ENCODE peak calls at places on chromosomes 5 and 9, in four cellular contexts. P, D, W and A are unnamed samples.

GRCh38 chr9:38382141-38382540 is 10.4 kb upstream of the ALDH1B1 start:
- DNase-seq in P (no peak), D (no peak), W (no peak), A (no peak)

GRCh38 chr9:96331236-96331947 is 29.4 kb upstream of the HSD17B3 start:
- DNase-seq in P (no peak), D (no peak), W (peak), A (no peak)

GRCh38 chr9:21081451-21081850 is 3.7 kb upstream of the IFNB1 start:
- DNase-seq in P (no peak), D (no peak), W (no peak), A (no peak)

GRCh38 chr5:141430332-141431113 is at the start of gene PCDHGA12:
- DNase-seq in P (peak), D (peak), W (peak), A (no peak)

GRCh38 chr5:76325876-76326491 is 77.1 kb upstream of the IQGAP2 start:
- DNase-seq in P (no peak), D (no peak), W (no peak), A (no peak)

GRCh38 chr5:14870347-14871083 is 1.1 kb downstream of the ANKH start:
- DNase-seq in P (no peak), D (no peak), W (no peak), A (no peak)

GRCh38 chr9:131804826-131805225 is 65.0 kb upstream of the RAPGEF1 start:
- DNase-seq in P (no peak), D (no peak), W (no peak), A (no peak)

GRCh38 chr9:136769710-136770191 is 5.4 kb upstream of the LCN15 start:
- DNase-seq in P (peak), D (no peak), W (no peak), A (peak)

GRCh38 chr9:109471994-109472393 is 26.1 kb downstream of the PTPN3 start:
- DNase-seq in P (no peak), D (no peak), W (no peak), A (no peak)

GRCh38 chr5:80926536-80926935 is 33.6 kb upstream of the RASGRF2 start:
- DNase-seq in P (no peak), D (no peak), W (no peak), A (no peak)

GRCh38 chr5:181185560-181185959 is 19.4 kb downstream of the TRIM7 start:
- DNase-seq in P (no peak), D (no peak), W (no peak), A (no peak)

GRCh38 chr5:131382407-131383395 is 118.8 kb downstream of the CDC42SE2 start:
- DNase-seq in P (peak), D (peak), W (peak), A (no peak)

GRCh38 chr5:121668635-121669034 is 183.0 kb upstream of the FTMT start:
- DNase-seq in P (no peak), D (no peak), W (no peak), A (no peak)

GRCh38 chr5:177089825-177090641 is 3.3 kb downstream of the FGFR4 start:
- DNase-seq in P (no peak), D (no peak), W (no peak), A (no peak)

DNA sequence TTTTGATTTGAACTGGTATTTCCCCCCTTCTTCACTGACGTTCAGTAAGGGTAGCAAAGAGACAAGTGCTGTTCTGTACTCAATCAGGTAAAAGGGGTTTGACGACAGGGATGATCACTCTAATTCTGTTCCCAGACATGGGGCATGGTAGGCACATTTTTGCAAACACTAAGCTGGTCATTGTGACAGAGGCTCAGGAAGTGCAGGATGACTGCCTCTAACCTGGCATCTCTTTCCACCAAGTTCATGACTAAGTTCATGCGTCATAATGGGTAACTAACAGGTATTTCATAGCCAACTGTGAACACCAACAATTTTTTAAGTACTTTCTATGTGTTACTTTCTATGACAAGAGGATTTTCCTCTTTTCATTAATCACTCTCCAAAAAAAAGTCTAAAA is 166.5 kb downstream of the MAPKAP1 start:
- DNase-seq in P (no peak), D (no peak), W (no peak), A (no peak)
- TF ChIP-seq BRCA1 in P (no peak), D (no peak), W (no peak), A (no peak)

GRCh38 chr9:117120061-117120460 is 294.8 kb downstream of the ASTN2 start:
- DNase-seq in P (no peak), D (no peak), W (no peak), A (no peak)
- TF ChIP-seq BRCA1 in P (no peak), D (no peak), W (no peak), A (no peak)

GRCh38 chr9:123642291-123643278 is 286.6 kb downstream of the CRB2 start:
- DNase-seq in P (no peak), D (no peak), W (peak), A (no peak)
- TF ChIP-seq BRCA1 in P (no peak), D (no peak), W (no peak), A (no peak)

DNA sequence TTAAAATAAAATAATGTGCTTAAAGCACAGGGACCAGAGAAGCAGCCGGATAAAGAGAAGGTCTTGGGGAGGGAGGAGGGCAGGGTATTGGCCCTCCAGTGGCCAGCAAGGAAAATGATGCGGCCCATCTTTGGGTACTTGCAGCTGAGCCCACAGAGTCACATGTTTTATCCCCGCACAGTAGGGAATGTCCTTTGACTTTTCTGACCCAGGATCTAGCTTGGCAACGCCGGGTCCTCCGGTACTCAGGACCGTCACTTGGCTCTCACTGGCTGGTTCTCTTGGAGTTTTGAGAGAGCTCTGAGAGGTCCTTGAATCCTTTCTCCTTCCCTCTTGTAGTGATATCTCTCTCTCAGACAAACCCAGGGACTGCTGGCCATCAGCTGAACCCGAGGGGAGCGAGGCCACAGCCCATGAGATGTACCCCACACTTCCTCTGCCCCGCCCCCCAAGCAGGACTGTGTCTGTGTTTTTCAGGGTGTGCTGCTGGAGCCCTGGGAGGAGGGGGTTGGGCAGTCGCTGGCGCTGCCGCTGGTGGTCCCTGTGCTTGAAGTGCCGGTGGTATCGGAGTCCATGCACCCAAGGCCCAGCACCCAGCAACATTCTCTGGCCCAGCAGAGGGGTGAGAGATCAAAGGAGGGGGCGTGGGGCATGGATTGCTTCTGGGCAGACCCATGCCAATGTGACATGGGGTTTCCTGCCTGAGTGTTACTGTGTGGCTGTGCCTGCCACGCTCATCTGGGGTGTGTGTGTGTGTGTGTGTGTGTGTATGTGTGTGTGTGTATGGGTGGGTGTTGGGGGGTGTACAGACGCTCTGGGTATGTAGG is 35.5 kb upstream of the HSPA9 start:
- DNase-seq in P (peak), D (no peak), W (no peak), A (peak)
- TF ChIP-seq BRCA1 in P (no peak), D (no peak), W (no peak), A (no peak)